ENCODE peak calls at places on chromosome X, in ten cellular contexts. C is mammary epithelial cell, P is PC-3, N is IMR-90, Y is endothelial cell of umbilical vein, G is transverse colon, B is heart right ventricle, L is H1, W is SK-N-SH, M is sigmoid colon. F is an unnamed sample. For H3K36me3, the result is how much of the 10 kb centered on the place peaks cover.

GRCh38 chrX:97367149-97367548 is 483.4 kb downstream of the RPA4 start:
- DNase-seq in B (no peak), C (no peak), W (no peak), Y (no peak), M (no peak), L (no peak), N (peak), P (no peak), G (no peak), F (no peak)

GRCh38 chrX:32538554-32538953 is 672.8 kb downstream of the DMD start:
- DNase-seq in B (no peak), G (no peak), P (no peak), N (no peak), L (no peak), C (no peak), M (no peak), W (no peak), Y (no peak), F (no peak)

GRCh38 chrX:150547511-150548115 is 20.8 kb upstream of the MTM1 start:
- DNase-seq in N (no peak), Y (peak), L (peak), P (no peak), W (peak), C (no peak), M (peak), G (peak), B (peak), F (peak)

GRCh38 chrX:142613403-142613802 is 408.3 kb upstream of the MAGEC2 start:
- DNase-seq in M (no peak), G (no peak), P (no peak), C (no peak), B (no peak), W (no peak), Y (no peak), N (no peak), L (no peak), F (no peak)

GRCh38 chrX:52425710-52426245 is 57.0 kb downstream of the XAGE2 start:
- DNase-seq in G (no peak), L (no peak), Y (no peak), W (no peak), P (no peak), B (no peak), M (no peak), N (peak), C (no peak), F (no peak)

GRCh38 chrX:72526534-72527508 is 45.8 kb downstream of the HDAC8 start:
- DNase-seq in G (no peak), Y (peak), P (no peak), B (no peak), L (no peak), C (no peak), N (peak), W (no peak), M (no peak), F (no peak)

GRCh38 chrX:65926095-65927019 is 113.5 kb downstream of the VSIG4 start:
- DNase-seq in C (no peak), G (peak), P (no peak), L (no peak), M (no peak), B (no peak), Y (no peak), N (no peak), W (no peak), F (no peak)

GRCh38 chrX:108494416-108495095 is 54.9 kb downstream of the COL4A5 start:
- DNase-seq in L (no peak), Y (no peak), B (no peak), W (no peak), P (no peak), M (no peak), N (peak), C (no peak), G (no peak), F (no peak)

GRCh38 chrX:24371391-24371972 is 11.0 kb downstream of the SUPT20HL1 start:
- DNase-seq in P (peak), M (peak), L (peak), W (peak), B (peak), G (peak), C (peak), Y (peak), N (peak), F (peak)

GRCh38 chrX:103585421-103586313 is at the start of gene TCEAL4:
- DNase-seq in N (no peak), W (peak), Y (peak), G (peak), L (peak), B (peak), C (peak), P (peak), M (peak), F (peak)

GRCh38 chrX:140766024-140766611 is 56.6 kb downstream of the LINC00632 start:
- DNase-seq in G (peak), W (peak), B (peak), M (peak), N (peak), P (peak), L (peak), Y (peak), C (peak), F (peak)

GRCh38 chrX:131792356-131792749 is 230.7 kb upstream of the STK26 start:
- DNase-seq in L (no peak), B (peak), G (peak), N (peak), M (peak), P (peak), W (peak), C (peak), Y (no peak), F (peak)

GRCh38 chrX:78331708-78332107 is 4.3 kb upstream of the CYSLTR1 start:
- DNase-seq in G (no peak), L (no peak), Y (no peak), C (no peak), W (no peak), N (no peak), P (no peak), M (no peak), B (no peak), F (no peak)

GRCh38 chrX:40146471-40147398 is 49.0 kb upstream of the BCOR start:
- DNase-seq in B (no peak), G (no peak), C (no peak), W (peak), N (peak), P (peak), Y (no peak), M (peak), L (peak), F (no peak)

GRCh38 chrX:114976321-114976720 is 41.1 kb downstream of the IL13RA2 start:
- DNase-seq in N (peak), B (no peak), Y (no peak), P (peak), G (no peak), M (no peak), L (no peak), C (peak), W (no peak), F (no peak)

GRCh38 chrX:97310373-97310772 is 426.7 kb downstream of the RPA4 start:
- DNase-seq in G (no peak), P (peak), M (no peak), C (peak), B (no peak), W (no peak), L (no peak), Y (no peak), N (peak), F (no peak)

GRCh38 chrX:106177982-106178321 is 9.8 kb downstream of the PWWP3B start:
- DNase-seq in Y (no peak), C (no peak), W (no peak), L (no peak), G (no peak), N (no peak), P (no peak), M (no peak), B (no peak), F (no peak)

GRCh38 chrX:116694046-116694445 is 231.3 kb upstream of the CT83 start:
- DNase-seq in Y (no peak), B (no peak), W (no peak), C (no peak), G (no peak), N (no peak), P (no peak), L (no peak), M (no peak), F (no peak)

GRCh38 chrX:144006811-144007210 is 122.9 kb downstream of the UBE2NL start:
- DNase-seq in P (peak), G (no peak), W (no peak), Y (no peak), N (no peak), M (no peak), B (no peak), L (no peak), C (peak), F (no peak)

GRCh38 chrX:104877504-104877903 is 311.5 kb downstream of the IL1RAPL2 start:
- DNase-seq in Y (no peak), N (no peak), G (no peak), M (no peak), L (no peak), B (no peak), P (peak), C (no peak), W (no peak), F (no peak)

GRCh38 chrX:105646592-105647372 is 175.6 kb upstream of the NRK start:
- DNase-seq in C (no peak), P (no peak), B (no peak), L (no peak), N (no peak), G (no peak), W (no peak), Y (no peak), M (no peak), F (no peak)

GRCh38 chrX:131617182-131617581 is 73.3 kb downstream of the OR13H1 start:
- DNase-seq in G (no peak), M (no peak), Y (no peak), C (peak), W (no peak), B (no peak), P (peak), L (no peak), N (peak), F (no peak)

DNA sequence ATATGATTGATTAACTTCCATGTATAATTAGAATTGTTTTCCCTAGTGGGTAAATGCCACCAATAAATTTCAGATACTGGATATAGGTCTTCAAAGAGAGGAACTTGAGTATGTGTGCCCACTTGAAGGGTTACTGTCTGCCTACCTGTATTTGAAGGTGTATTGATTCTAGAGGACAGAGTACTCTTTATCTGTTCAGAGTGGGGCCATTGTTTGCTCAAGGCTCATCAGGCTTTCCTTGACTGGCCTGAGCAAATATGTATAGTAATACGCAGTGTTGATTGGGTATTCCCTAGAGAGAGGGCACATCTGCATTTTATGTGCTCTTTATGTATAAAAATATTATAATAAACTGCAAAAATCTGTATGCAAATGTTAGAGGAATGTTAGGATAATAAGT is 23.7 kb downstream of the RP2 start:
- DNase-seq in M (no peak), L (no peak), N (no peak), W (no peak), G (no peak), Y (no peak), C (no peak), B (no peak), P (no peak), F (no peak)
- H3K36me3 ChIP-seq in M (under half), L (under half), N (under half), W (under half), G (under half), Y (under half), C (under half), B (under half), P (under half), F (under half)

GRCh38 chrX:69019073-69019890 is 146.0 kb downstream of the PJA1 start:
- DNase-seq in W (no peak), L (no peak), P (no peak), Y (no peak), M (no peak), B (no peak), N (no peak), G (no peak), C (no peak), F (peak)
- TF ChIP-seq CTCF in W (no peak), L (no peak), P (no peak), Y (no peak), M (no peak), B (no peak), N (no peak), G (no peak), C (no peak), F (no peak)

GRCh38 chrX:18425199-18426003 is at the start of gene CDKL5:
- DNase-seq in N (peak), L (peak), Y (peak), B (peak), G (peak), M (peak), C (peak), P (peak), W (peak), F (peak)
- H3K27ac ChIP-seq in N (peak), L (no peak), Y (no peak), B (peak), G (peak), M (peak), C (peak), P (no peak), W (peak), F (peak)

DNA sequence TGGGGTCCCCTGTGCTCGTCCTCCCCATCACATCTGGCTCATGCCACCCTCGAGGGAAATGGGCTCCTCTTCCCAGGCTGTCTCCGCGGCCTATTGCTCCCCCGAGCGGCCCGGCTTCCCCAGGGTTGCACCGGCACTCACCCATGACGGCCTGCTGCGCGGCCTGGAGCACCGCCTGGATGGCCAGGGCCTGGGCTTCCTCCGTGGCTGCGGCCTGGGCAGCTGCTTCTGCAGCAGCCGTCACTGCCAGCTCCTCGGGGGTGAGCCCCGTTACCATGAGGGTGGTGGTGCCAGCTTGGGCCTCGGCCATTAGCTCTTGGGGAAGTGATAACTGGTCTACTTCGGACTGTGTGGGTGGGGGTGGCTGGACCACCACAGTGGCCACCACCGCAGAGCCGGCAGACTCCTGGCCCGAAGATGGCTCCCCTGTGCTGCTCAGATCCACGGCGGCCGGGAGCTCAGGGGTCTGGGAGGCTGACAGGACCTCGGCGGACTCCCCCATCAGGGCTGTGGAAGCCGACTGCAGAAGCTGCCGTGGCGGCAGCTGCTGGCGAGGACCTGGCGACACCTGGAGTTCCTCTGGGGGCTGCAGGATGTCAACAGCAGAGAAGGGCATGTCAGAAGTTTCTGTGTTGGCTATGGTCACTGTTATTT is 8.1 kb upstream of the RENBP start:
- DNase-seq in W (no peak), Y (no peak), N (no peak), G (no peak), M (no peak), P (no peak), C (no peak), L (no peak), B (no peak), F (no peak)
- H3K36me3 ChIP-seq in W (half or more), Y (under half), N (half or more), G (under half), M (under half), P (under half), C (under half), L (under half), B (under half), F (under half)

GRCh38 chrX:12972867-12973560 is 1.9 kb upstream of the TMSB4X start:
- DNase-seq in G (no peak), M (no peak), B (no peak), P (no peak), Y (no peak), N (no peak), L (no peak), C (no peak), W (no peak), F (no peak)

GRCh38 chrX:12972239-12972638 is 2.7 kb upstream of the TMSB4X start:
- DNase-seq in M (no peak), C (no peak), W (no peak), L (no peak), B (no peak), N (no peak), Y (no peak), G (no peak), P (no peak), F (no peak)

GRCh38 chrX:12971282-12972003 is 3.5 kb upstream of the TMSB4X start:
- DNase-seq in N (no peak), W (no peak), P (no peak), G (no peak), C (no peak), Y (no peak), M (no peak), L (no peak), B (peak), F (no peak)

GRCh38 chrX:12967711-12968465 is 7.0 kb upstream of the TMSB4X start:
- DNase-seq in P (no peak), Y (no peak), C (no peak), M (no peak), L (no peak), G (no peak), W (no peak), N (no peak), B (no peak), F (no peak)

DNA sequence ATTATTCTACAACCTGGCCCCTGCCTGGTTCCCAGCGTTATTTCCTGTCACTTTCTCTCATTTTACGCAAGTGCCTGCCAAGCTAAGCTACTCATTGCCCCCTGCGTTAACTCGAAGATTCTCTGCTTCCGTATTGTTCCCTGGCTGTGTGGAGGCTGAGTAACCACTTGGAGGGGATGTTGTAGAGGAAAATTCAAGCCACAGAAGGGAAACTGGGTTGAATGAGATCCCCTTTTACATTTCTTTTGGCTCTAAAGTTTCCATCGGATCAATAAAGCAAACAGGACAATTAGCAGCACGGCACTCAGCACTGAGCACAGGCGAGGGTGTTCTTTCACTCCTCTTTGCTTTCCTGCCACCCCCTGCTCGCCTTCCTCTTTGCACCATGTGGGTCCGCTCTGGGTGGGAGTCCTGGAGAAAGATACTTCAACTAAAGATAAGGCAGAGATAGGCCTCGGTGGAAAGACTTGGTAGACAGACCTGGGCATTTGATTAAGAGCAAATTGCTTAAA is 4.2 kb upstream of the TMSB4X start:
- DNase-seq in C (no peak), L (no peak), Y (peak), N (peak), W (no peak), P (peak), B (peak), G (no peak), M (no peak), F (no peak)
- TF ChIP-seq CTCF in C (peak), L (peak), Y (peak), N (peak), W (peak), P (peak), B (peak), G (peak), M (no peak), F (peak)

DNA sequence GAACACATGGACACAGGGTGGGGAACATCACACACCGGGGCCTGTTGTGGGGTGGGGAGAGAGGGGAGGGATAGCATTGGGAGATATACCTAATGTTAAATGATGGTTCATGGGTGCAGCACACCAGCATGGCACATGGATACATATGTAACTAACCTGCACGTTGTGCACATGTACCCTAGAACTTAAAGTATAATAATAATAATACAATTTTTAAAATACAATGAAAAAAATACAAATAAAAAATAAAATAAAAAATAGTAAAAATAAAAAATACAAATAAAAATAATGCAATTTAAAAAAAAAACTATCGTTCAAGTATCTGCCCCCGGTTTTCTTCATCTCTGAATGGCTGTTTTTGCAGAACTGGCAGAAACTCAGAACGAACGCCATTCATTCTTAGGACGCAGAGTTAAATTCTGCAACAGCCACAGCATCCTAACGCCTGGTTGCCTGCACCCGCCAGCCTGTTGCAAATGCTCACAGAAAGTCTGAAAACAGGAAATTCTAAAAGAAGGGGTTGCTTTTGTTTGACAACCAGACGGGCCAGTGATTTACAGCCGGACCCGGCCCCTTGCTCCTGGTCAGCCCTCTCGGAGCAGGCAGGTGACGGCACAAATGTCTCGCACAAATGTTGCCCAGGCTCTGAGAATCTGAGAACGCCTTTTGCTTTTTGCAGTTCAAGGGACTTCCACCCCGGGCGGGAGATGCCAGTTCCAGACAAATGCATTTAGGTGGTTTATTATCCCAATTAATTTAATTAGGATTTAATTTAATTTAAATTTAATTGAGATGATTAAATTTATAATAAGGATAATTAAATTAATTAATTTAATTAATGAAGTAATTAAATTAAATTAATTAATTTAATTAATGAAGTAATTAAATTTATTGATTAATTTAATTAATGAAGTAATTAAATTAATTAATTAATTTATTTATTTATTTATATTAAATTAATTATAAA is 47.8 kb downstream of the CRLF2 start:
- DNase-seq in N (no peak), L (peak), G (no peak), C (no peak), M (peak), Y (no peak), B (no peak), W (peak), P (no peak), F (no peak)
- H3K27ac ChIP-seq in N (no peak), L (no peak), G (no peak), C (no peak), M (no peak), Y (no peak), B (no peak), W (no peak), P (no peak), F (no peak)

GRCh38 chrX:153339662-153340061 is 5.7 kb downstream of the ZNF275 start:
- DNase-seq in M (no peak), P (no peak), N (no peak), C (no peak), Y (no peak), L (no peak), W (no peak), B (no peak), G (no peak), F (no peak)

GRCh38 chrX:153347530-153347929 is 13.6 kb downstream of the ZNF275 start:
- DNase-seq in G (no peak), L (no peak), M (no peak), N (no peak), W (no peak), C (no peak), P (no peak), Y (no peak), B (no peak), F (peak)

GRCh38 chrX:153340111-153340510 is 6.2 kb downstream of the ZNF275 start:
- DNase-seq in L (no peak), C (no peak), G (no peak), N (no peak), M (no peak), W (no peak), B (no peak), Y (no peak), P (no peak), F (peak)

GRCh38 chrX:153342762-153343558 is 9.0 kb downstream of the ZNF275 start:
- DNase-seq in Y (no peak), M (no peak), L (no peak), N (no peak), B (no peak), G (no peak), P (no peak), C (no peak), W (no peak), F (no peak)

GRCh38 chrX:153343674-153344073 is 9.7 kb downstream of the ZNF275 start:
- DNase-seq in P (no peak), N (no peak), C (no peak), B (no peak), M (no peak), L (no peak), Y (no peak), G (no peak), W (no peak), F (no peak)
- H3K36me3 ChIP-seq in P (under half), N (under half), C (under half), B (under half), M (under half), L (under half), Y (under half), G (under half), W (under half), F (under half)

F was measured in lung.